ENCODE peak calls at places on chromosomes 7 and 10, in five cellular contexts. One of them, this sample, is unnamed.

GRCh38 chr7:25863727-25864116 is 288.3 kb upstream of the NFE2L3 start:
- DNase-seq in tibial artery: no peak
- DNase-seq in tibial nerve: no peak
- DNase-seq in fibroblast of pulmonary artery: no peak
- DNase-seq in GM12865: no peak
- DNase-seq in this sample: no peak

GRCh38 chr10:12487366-12487765 is 138.0 kb downstream of the CAMK1D start:
- DNase-seq in tibial nerve: no peak
- DNase-seq in tibial artery: no peak
- DNase-seq in GM12865: no peak
- DNase-seq in fibroblast of pulmonary artery: no peak
- DNase-seq in this sample: no peak

GRCh38 chr10:110600487-110601101 is 33.1 kb downstream of the SMC3 start:
- DNase-seq in GM12865: peak
- DNase-seq in tibial artery: no peak
- DNase-seq in tibial nerve: no peak
- DNase-seq in fibroblast of pulmonary artery: peak
- DNase-seq in this sample: no peak

GRCh38 chr7:99720370-99721128 is 14.4 kb downstream of the CYP3A7 start:
- DNase-seq in GM12865: no peak
- DNase-seq in tibial nerve: no peak
- DNase-seq in fibroblast of pulmonary artery: no peak
- DNase-seq in tibial artery: no peak
- DNase-seq in this sample: no peak

GRCh38 chr10:60848126-60848525 is 69.8 kb downstream of the CDK1 start:
- DNase-seq in tibial nerve: peak
- DNase-seq in GM12865: no peak
- DNase-seq in fibroblast of pulmonary artery: peak
- DNase-seq in tibial artery: no peak
- DNase-seq in this sample: no peak

GRCh38 chr10:74930962-74931361 is 104.6 kb downstream of the KAT6B start:
- DNase-seq in tibial nerve: no peak
- DNase-seq in tibial artery: no peak
- DNase-seq in GM12865: no peak
- DNase-seq in fibroblast of pulmonary artery: no peak
- DNase-seq in this sample: no peak

GRCh38 chr7:41996381-41997035 is 240.5 kb downstream of the GLI3 start:
- DNase-seq in GM12865: no peak
- DNase-seq in tibial nerve: no peak
- DNase-seq in fibroblast of pulmonary artery: peak
- DNase-seq in tibial artery: no peak
- DNase-seq in this sample: no peak

GRCh38 chr7:11865671-11866070 is 33.7 kb upstream of the THSD7A start:
- DNase-seq in tibial nerve: no peak
- DNase-seq in tibial artery: no peak
- DNase-seq in GM12865: no peak
- DNase-seq in fibroblast of pulmonary artery: no peak
- DNase-seq in this sample: no peak

GRCh38 chr7:47225387-47226170 is 356.3 kb downstream of the TNS3 start:
- DNase-seq in tibial artery: no peak
- DNase-seq in fibroblast of pulmonary artery: peak
- DNase-seq in tibial nerve: no peak
- DNase-seq in GM12865: peak
- DNase-seq in this sample: no peak

GRCh38 chr7:98531717-98532116 is 85.4 kb upstream of the NPTX2 start:
- DNase-seq in tibial artery: no peak
- DNase-seq in tibial nerve: no peak
- DNase-seq in fibroblast of pulmonary artery: no peak
- DNase-seq in GM12865: peak
- DNase-seq in this sample: no peak

GRCh38 chr7:55361560-55361959 is 3.6 kb upstream of the LANCL2 start:
- DNase-seq in GM12865: no peak
- DNase-seq in tibial nerve: no peak
- DNase-seq in fibroblast of pulmonary artery: no peak
- DNase-seq in tibial artery: no peak
- DNase-seq in this sample: no peak

DNA sequence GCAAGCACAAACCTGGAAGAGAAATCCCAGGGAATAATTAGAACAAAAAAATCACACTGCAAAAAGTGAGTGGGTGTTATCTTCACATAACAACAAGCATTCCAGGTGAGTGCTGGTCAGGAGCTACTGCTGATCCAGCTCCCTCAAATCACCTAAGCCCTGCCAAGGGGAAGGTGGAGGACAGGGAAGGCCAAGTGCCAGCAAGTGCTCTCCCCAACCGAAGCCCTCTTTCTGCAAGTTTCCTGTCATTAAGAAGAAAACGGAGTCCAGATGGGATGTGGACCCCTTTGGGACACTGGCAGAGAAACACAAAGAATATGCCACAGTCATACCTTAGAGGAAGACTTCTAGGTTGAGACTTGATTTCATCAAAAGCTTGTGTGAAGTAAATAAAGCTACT is 933.0 kb upstream of the ZNF722 start:
- DNase-seq in tibial nerve: no peak
- DNase-seq in tibial artery: no peak
- DNase-seq in fibroblast of pulmonary artery: no peak
- DNase-seq in GM12865: no peak
- DNase-seq in this sample: no peak
- TF ChIP-seq CTCF in tibial nerve: no peak
- TF ChIP-seq CTCF in tibial artery: no peak
- TF ChIP-seq CTCF in fibroblast of pulmonary artery: no peak
- TF ChIP-seq CTCF in GM12865: no peak
- TF ChIP-seq CTCF in this sample: no peak

GRCh38 chr7:158494162-158494586 is 93.4 kb downstream of the PTPRN2 start:
- DNase-seq in GM12865: no peak
- DNase-seq in tibial nerve: no peak
- DNase-seq in tibial artery: no peak
- DNase-seq in fibroblast of pulmonary artery: no peak
- DNase-seq in this sample: no peak

GRCh38 chr7:158497627-158498026 is 90.0 kb downstream of the PTPRN2 start:
- DNase-seq in fibroblast of pulmonary artery: no peak
- DNase-seq in tibial nerve: no peak
- DNase-seq in GM12865: no peak
- DNase-seq in tibial artery: no peak
- DNase-seq in this sample: no peak

GRCh38 chr7:158494643-158495042 is 93.0 kb downstream of the PTPRN2 start:
- DNase-seq in fibroblast of pulmonary artery: no peak
- DNase-seq in tibial nerve: no peak
- DNase-seq in tibial artery: no peak
- DNase-seq in GM12865: no peak
- DNase-seq in this sample: no peak

GRCh38 chr7:158495256-158495655 is 92.4 kb downstream of the PTPRN2 start:
- DNase-seq in fibroblast of pulmonary artery: no peak
- DNase-seq in tibial artery: no peak
- DNase-seq in GM12865: no peak
- DNase-seq in tibial nerve: no peak
- DNase-seq in this sample: no peak

GRCh38 chr7:158495780-158496179 is 91.8 kb downstream of the PTPRN2 start:
- DNase-seq in tibial artery: no peak
- DNase-seq in tibial nerve: no peak
- DNase-seq in GM12865: peak
- DNase-seq in fibroblast of pulmonary artery: no peak
- DNase-seq in this sample: no peak
- TF ChIP-seq CTCF in tibial artery: no peak
- TF ChIP-seq CTCF in tibial nerve: no peak
- TF ChIP-seq CTCF in GM12865: peak
- TF ChIP-seq CTCF in fibroblast of pulmonary artery: no peak
- TF ChIP-seq CTCF in this sample: no peak

GRCh38 chr7:132394283-132395003 is 181.8 kb downstream of the PLXNA4 start:
- DNase-seq in tibial artery: no peak
- DNase-seq in fibroblast of pulmonary artery: peak
- DNase-seq in tibial nerve: no peak
- DNase-seq in GM12865: peak
- DNase-seq in this sample: no peak
- TF ChIP-seq CTCF in tibial artery: no peak
- TF ChIP-seq CTCF in fibroblast of pulmonary artery: peak
- TF ChIP-seq CTCF in tibial nerve: no peak
- TF ChIP-seq CTCF in GM12865: peak
- TF ChIP-seq CTCF in this sample: no peak

GRCh38 chr7:91288208-91288824 is 24.1 kb downstream of the FZD1 start:
- DNase-seq in tibial nerve: peak
- DNase-seq in fibroblast of pulmonary artery: peak
- DNase-seq in tibial artery: peak
- DNase-seq in GM12865: peak
- DNase-seq in this sample: no peak
- TF ChIP-seq CTCF in tibial nerve: no peak
- TF ChIP-seq CTCF in fibroblast of pulmonary artery: peak
- TF ChIP-seq CTCF in tibial artery: peak
- TF ChIP-seq CTCF in GM12865: peak
- TF ChIP-seq CTCF in this sample: no peak

DNA sequence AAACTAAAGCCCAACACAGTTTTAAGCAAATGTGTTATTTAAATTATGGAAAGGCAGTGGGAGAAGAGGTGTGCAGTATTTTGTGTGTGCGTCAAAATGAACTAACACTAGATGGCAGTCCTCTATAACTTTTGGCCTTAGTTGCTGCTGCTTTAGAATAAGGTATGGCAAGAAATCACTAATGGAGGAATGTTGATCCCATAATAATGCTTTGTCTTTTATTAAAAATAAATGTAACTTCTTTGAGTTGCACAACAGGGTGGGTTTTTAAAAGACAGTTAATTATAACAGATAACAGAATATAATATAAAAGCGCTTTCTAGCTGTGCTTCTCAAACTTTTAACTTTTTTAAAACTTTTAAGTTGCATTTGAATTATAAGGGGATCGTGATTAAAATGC is 56.4 kb downstream of the BBS9 start:
- DNase-seq in tibial nerve: no peak
- DNase-seq in GM12865: peak
- DNase-seq in tibial artery: no peak
- DNase-seq in fibroblast of pulmonary artery: peak
- DNase-seq in this sample: no peak
- TF ChIP-seq CTCF in tibial nerve: peak
- TF ChIP-seq CTCF in GM12865: peak
- TF ChIP-seq CTCF in tibial artery: peak
- TF ChIP-seq CTCF in fibroblast of pulmonary artery: peak
- TF ChIP-seq CTCF in this sample: no peak

GRCh38 chr7:151226875-151227782 is at the start of gene ABCF2:
- DNase-seq in tibial nerve: peak
- DNase-seq in GM12865: peak
- DNase-seq in fibroblast of pulmonary artery: peak
- DNase-seq in tibial artery: peak
- DNase-seq in this sample: peak
- TF ChIP-seq CTCF in tibial nerve: no peak
- TF ChIP-seq CTCF in GM12865: no peak
- TF ChIP-seq CTCF in fibroblast of pulmonary artery: no peak
- TF ChIP-seq CTCF in tibial artery: no peak
- TF ChIP-seq CTCF in this sample: no peak

GRCh38 chr10:34734918-34735317 is 80.2 kb downstream of the PARD3 start:
- DNase-seq in tibial nerve: no peak
- DNase-seq in tibial artery: no peak
- DNase-seq in GM12865: no peak
- DNase-seq in fibroblast of pulmonary artery: no peak
- DNase-seq in this sample: no peak

GRCh38 chr10:34731885-34732701 is 83.0 kb downstream of the PARD3 start:
- DNase-seq in GM12865: no peak
- DNase-seq in fibroblast of pulmonary artery: peak
- DNase-seq in tibial nerve: no peak
- DNase-seq in tibial artery: no peak
- DNase-seq in this sample: no peak

GRCh38 chr10:34731213-34731612 is 83.9 kb downstream of the PARD3 start:
- DNase-seq in GM12865: no peak
- DNase-seq in tibial nerve: no peak
- DNase-seq in fibroblast of pulmonary artery: no peak
- DNase-seq in tibial artery: no peak
- DNase-seq in this sample: no peak

GRCh38 chr10:34730726-34731125 is 84.4 kb downstream of the PARD3 start:
- DNase-seq in tibial artery: no peak
- DNase-seq in tibial nerve: no peak
- DNase-seq in GM12865: no peak
- DNase-seq in fibroblast of pulmonary artery: no peak
- DNase-seq in this sample: no peak

DNA sequence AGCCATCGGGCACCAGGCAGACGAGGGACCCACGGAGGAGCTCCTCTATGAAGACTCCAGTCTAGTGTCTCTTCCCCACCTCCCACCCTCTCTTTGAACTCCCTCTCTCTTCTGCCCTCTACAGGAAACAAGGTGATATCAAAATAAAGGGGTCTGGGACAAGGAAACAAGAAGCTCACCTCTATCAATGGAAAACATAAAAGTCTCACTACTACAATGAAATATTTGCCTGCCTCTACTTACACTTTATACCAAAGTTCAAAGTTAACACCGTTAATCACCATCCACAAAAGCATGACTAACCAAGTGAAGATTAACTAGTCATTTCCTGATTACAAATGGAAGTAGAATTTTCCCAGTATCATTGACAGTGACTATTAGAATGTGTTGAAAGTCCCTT is 82.2 kb downstream of the PARD3 start:
- DNase-seq in fibroblast of pulmonary artery: peak
- DNase-seq in tibial artery: no peak
- DNase-seq in tibial nerve: no peak
- DNase-seq in GM12865: peak
- DNase-seq in this sample: no peak
- TF ChIP-seq CTCF in fibroblast of pulmonary artery: peak
- TF ChIP-seq CTCF in tibial artery: no peak
- TF ChIP-seq CTCF in tibial nerve: no peak
- TF ChIP-seq CTCF in GM12865: peak
- TF ChIP-seq CTCF in this sample: no peak